ENCODE peak calls at places on chromosomes 3 and 15, in five cellular contexts. U is cardiac muscle cell; N is left ventricle myocardium inferior; A is tibial artery; Y is CD8-positive, alpha-beta T cell. T is an unnamed sample. For H3K4me1 and H3K36me3, the result is how much of the 10 kb centered on the place peaks cover.

GRCh38 chr15:47812436-47813109 is 95.3 kb downstream of the SEMA6D start:
- DNase-seq in U (peak), N (no peak), A (no peak), Y (no peak), T (no peak)

GRCh38 chr3:86937306-86937791 is 53.6 kb downstream of the VGLL3 start:
- DNase-seq in U (peak), N (peak), A (no peak), Y (no peak), T (no peak)

GRCh38 chr3:1852950-1853349 is 245.7 kb upstream of the CNTN4 start:
- DNase-seq in U (no peak), N (no peak), A (no peak), Y (no peak), T (no peak)

GRCh38 chr15:51368751-51369450 is 27.4 kb downstream of the GLDN start:
- DNase-seq in U (peak), N (no peak), A (no peak), Y (no peak), T (no peak)

GRCh38 chr3:123795471-123796251 is 88.5 kb downstream of the MYLK start:
- DNase-seq in U (no peak), N (no peak), A (no peak), Y (no peak), T (no peak)

GRCh38 chr15:45684533-45684932 is 49.7 kb downstream of the SQOR start:
- DNase-seq in U (no peak), N (no peak), A (no peak), Y (no peak), T (no peak)

GRCh38 chr3:195003006-195003892 is 267.7 kb downstream of the XXYLT1 start:
- DNase-seq in U (peak), N (peak), A (peak), Y (no peak), T (no peak)

GRCh38 chr3:49869525-49870126 is at the start of gene CAMKV:
- DNase-seq in U (no peak), N (no peak), A (no peak), Y (no peak), T (peak)

GRCh38 chr3:106401666-106402319 is 533.0 kb upstream of the CBLB start:
- DNase-seq in U (peak), N (no peak), A (no peak), Y (no peak), T (no peak)

GRCh38 chr3:151230644-151231043 is 27.6 kb upstream of the GPR171 start:
- DNase-seq in U (no peak), N (no peak), A (no peak), Y (no peak), T (no peak)

GRCh38 chr3:59043391-59043790 is 6.4 kb downstream of the CFAP20DC start:
- DNase-seq in U (no peak), N (no peak), A (no peak), Y (no peak), T (peak)

DNA sequence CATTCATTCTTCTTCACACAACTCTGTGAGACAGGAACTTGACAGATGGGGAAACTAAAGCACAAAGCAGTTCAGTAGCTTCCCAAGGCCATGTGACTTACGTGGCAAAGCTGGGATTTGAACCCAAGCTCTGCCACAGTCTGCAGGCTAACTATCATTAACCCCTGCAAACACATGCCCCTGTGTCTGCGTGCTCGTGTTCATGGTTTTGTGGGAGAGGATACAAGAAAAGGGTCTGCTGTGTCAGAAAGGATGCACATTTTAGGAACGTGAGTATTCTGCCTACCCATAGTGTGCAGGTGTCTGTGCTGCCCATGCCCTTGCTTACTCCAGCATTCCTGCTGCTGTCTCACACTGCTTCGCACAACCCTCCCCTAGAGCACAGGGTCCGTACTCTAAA is 137.0 kb downstream of the CHDH start:
- DNase-seq in U (no peak), N (no peak), A (no peak), Y (no peak), T (no peak)
- H3K4me1 ChIP-seq in U (half or more), N (half or more), A (under half), Y (under half), T (under half)

GRCh38 chr15:93722165-93722564 is 509.2 kb upstream of the MCTP2 start:
- DNase-seq in U (no peak), N (no peak), A (no peak), Y (no peak), T (no peak)
- H3K36me3 ChIP-seq in U (under half), N (under half), A (under half), Y (under half), T (under half)

GRCh38 chr3:157514371-157514919 is 11.2 kb upstream of the VEPH1 start:
- DNase-seq in U (no peak), N (no peak), A (no peak), Y (no peak), T (no peak)

GRCh38 chr3:157508461-157508860 is 5.2 kb upstream of the VEPH1 start:
- DNase-seq in U (no peak), N (no peak), A (no peak), Y (no peak), T (no peak)

GRCh38 chr3:157513585-157513984 is 10.4 kb upstream of the VEPH1 start:
- DNase-seq in U (no peak), N (no peak), A (no peak), Y (no peak), T (no peak)

GRCh38 chr3:157515398-157515797 is 12.2 kb upstream of the VEPH1 start:
- DNase-seq in U (peak), N (no peak), A (no peak), Y (no peak), T (no peak)

DNA sequence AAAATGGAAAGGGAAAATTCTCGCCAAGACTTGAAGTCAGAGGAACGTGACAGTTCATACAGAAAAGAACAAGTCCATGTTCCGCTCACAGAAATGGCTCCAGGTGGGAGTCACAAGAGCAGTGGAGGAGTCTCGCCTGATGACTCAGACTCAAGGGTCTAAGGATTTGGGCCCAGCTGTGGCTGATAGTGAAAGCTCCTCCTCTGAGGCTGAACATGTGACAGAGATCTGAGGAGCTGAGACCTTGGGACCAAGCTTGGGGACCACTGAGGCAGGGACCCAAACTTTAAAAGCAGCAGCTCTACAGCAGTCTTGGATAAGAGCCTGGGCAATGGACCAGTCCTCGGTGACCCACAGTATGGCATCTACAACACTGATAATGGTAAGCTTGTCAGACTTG is 9.3 kb upstream of the VEPH1 start:
- DNase-seq in U (no peak), N (no peak), A (no peak), Y (no peak), T (no peak)
- H3K4me1 ChIP-seq in U (under half), N (under half), A (under half), Y (under half), T (under half)

GRCh38 chr15:34084086-34084485 is 17.6 kb downstream of the EMC7 start:
- DNase-seq in U (peak), N (no peak), A (no peak), Y (no peak), T (no peak)
- H3K36me3 ChIP-seq in U (under half), N (half or more), A (half or more), Y (under half), T (under half)

GRCh38 chr3:48429416-48430358 is at the start of gene PLXNB1:
- DNase-seq in U (peak), N (peak), A (peak), Y (peak), T (peak)
- H3K4me1 ChIP-seq in U (under half), N (half or more), A (half or more), Y (under half), T (under half)